ENCODE peak calls at places on chromosomes 4 and X, in six cellular contexts. One of them, this sample, is unnamed.

GRCh38 chrX:148940411-148940996 is 440.1 kb downstream of the AFF2 start:
- DNase-seq in K562: no peak
- DNase-seq in endodermal cell: no peak
- DNase-seq in astrocyte of the spinal cord: peak
- DNase-seq in heart right ventricle: no peak
- DNase-seq in choroid plexus epithelial cell: peak
- DNase-seq in this sample: no peak

GRCh38 chrX:52923781-52924241 is 26.7 kb downstream of the FAM156B start:
- DNase-seq in K562: no peak
- DNase-seq in endodermal cell: peak
- DNase-seq in astrocyte of the spinal cord: peak
- DNase-seq in heart right ventricle: peak
- DNase-seq in choroid plexus epithelial cell: peak
- DNase-seq in this sample: no peak

GRCh38 chrX:46913710-46914109 is 1.5 kb downstream of the JADE3 start:
- DNase-seq in K562: no peak
- DNase-seq in endodermal cell: peak
- DNase-seq in astrocyte of the spinal cord: peak
- DNase-seq in heart right ventricle: no peak
- DNase-seq in choroid plexus epithelial cell: peak
- DNase-seq in this sample: no peak

GRCh38 chrX:6313356-6313755 is 84.7 kb upstream of the NLGN4X start:
- DNase-seq in K562: no peak
- DNase-seq in endodermal cell: no peak
- DNase-seq in astrocyte of the spinal cord: no peak
- DNase-seq in heart right ventricle: no peak
- DNase-seq in choroid plexus epithelial cell: no peak
- DNase-seq in this sample: no peak

GRCh38 chrX:4043951-4044350 is 330.5 kb upstream of the PRKX start:
- DNase-seq in K562: no peak
- DNase-seq in endodermal cell: no peak
- DNase-seq in astrocyte of the spinal cord: no peak
- DNase-seq in heart right ventricle: no peak
- DNase-seq in choroid plexus epithelial cell: no peak
- DNase-seq in this sample: no peak

GRCh38 chr4:101346562-101347266 is 612 bp downstream of the PPP3CA start:
- DNase-seq in K562: peak
- DNase-seq in endodermal cell: peak
- DNase-seq in astrocyte of the spinal cord: peak
- DNase-seq in heart right ventricle: peak
- DNase-seq in choroid plexus epithelial cell: peak
- DNase-seq in this sample: peak

GRCh38 chrX:826448-826847 is 195.9 kb downstream of the SHOX start:
- DNase-seq in K562: no peak
- DNase-seq in endodermal cell: no peak
- DNase-seq in astrocyte of the spinal cord: peak
- DNase-seq in heart right ventricle: no peak
- DNase-seq in choroid plexus epithelial cell: peak
- DNase-seq in this sample: no peak

GRCh38 chr4:23041501-23041900 is 348.8 kb downstream of the GBA3 start:
- DNase-seq in K562: no peak
- DNase-seq in endodermal cell: no peak
- DNase-seq in astrocyte of the spinal cord: peak
- DNase-seq in heart right ventricle: no peak
- DNase-seq in choroid plexus epithelial cell: no peak
- DNase-seq in this sample: no peak

GRCh38 chrX:43861750-43862149 is 20.5 kb downstream of the MAOB start:
- DNase-seq in K562: no peak
- DNase-seq in endodermal cell: no peak
- DNase-seq in astrocyte of the spinal cord: no peak
- DNase-seq in heart right ventricle: peak
- DNase-seq in choroid plexus epithelial cell: no peak
- DNase-seq in this sample: no peak

GRCh38 chrX:43225626-43226328 is 430.3 kb upstream of the MAOA start:
- DNase-seq in K562: no peak
- DNase-seq in endodermal cell: no peak
- DNase-seq in astrocyte of the spinal cord: no peak
- DNase-seq in heart right ventricle: no peak
- DNase-seq in choroid plexus epithelial cell: no peak
- DNase-seq in this sample: no peak

GRCh38 chr4:99885063-99885664 is 9.1 kb downstream of the LAMTOR3 start:
- DNase-seq in K562: peak
- DNase-seq in endodermal cell: peak
- DNase-seq in astrocyte of the spinal cord: peak
- DNase-seq in heart right ventricle: no peak
- DNase-seq in choroid plexus epithelial cell: peak
- DNase-seq in this sample: peak

GRCh38 chr4:185899833-185900232 is 87.8 kb upstream of the SORBS2 start:
- DNase-seq in K562: no peak
- DNase-seq in endodermal cell: no peak
- DNase-seq in astrocyte of the spinal cord: no peak
- DNase-seq in heart right ventricle: no peak
- DNase-seq in choroid plexus epithelial cell: no peak
- DNase-seq in this sample: no peak

GRCh38 chrX:80139564-80139963 is 125.0 kb downstream of the TBX22 start:
- DNase-seq in K562: no peak
- DNase-seq in endodermal cell: peak
- DNase-seq in astrocyte of the spinal cord: no peak
- DNase-seq in heart right ventricle: no peak
- DNase-seq in choroid plexus epithelial cell: no peak
- DNase-seq in this sample: no peak

GRCh38 chr4:48369248-48369647 is 27.9 kb downstream of the SLAIN2 start:
- DNase-seq in K562: no peak
- DNase-seq in endodermal cell: no peak
- DNase-seq in astrocyte of the spinal cord: no peak
- DNase-seq in heart right ventricle: no peak
- DNase-seq in choroid plexus epithelial cell: peak
- DNase-seq in this sample: no peak

GRCh38 chrX:1327651-1328304 is 8.8 kb upstream of the IL3RA start:
- DNase-seq in K562: no peak
- DNase-seq in endodermal cell: no peak
- DNase-seq in astrocyte of the spinal cord: no peak
- DNase-seq in heart right ventricle: no peak
- DNase-seq in choroid plexus epithelial cell: no peak
- DNase-seq in this sample: no peak

GRCh38 chr4:30757357-30757756 is 37.2 kb downstream of the PCDH7 start:
- DNase-seq in K562: no peak
- DNase-seq in endodermal cell: no peak
- DNase-seq in astrocyte of the spinal cord: peak
- DNase-seq in heart right ventricle: no peak
- DNase-seq in choroid plexus epithelial cell: peak
- DNase-seq in this sample: no peak

GRCh38 chrX:350534-351321 is 32.1 kb upstream of the GTPBP6 start:
- DNase-seq in K562: no peak
- DNase-seq in endodermal cell: no peak
- DNase-seq in astrocyte of the spinal cord: no peak
- DNase-seq in heart right ventricle: no peak
- DNase-seq in choroid plexus epithelial cell: no peak
- DNase-seq in this sample: no peak

GRCh38 chr4:1834047-1834769 is 21.7 kb downstream of the LETM1 start:
- DNase-seq in K562: no peak
- DNase-seq in endodermal cell: no peak
- DNase-seq in astrocyte of the spinal cord: no peak
- DNase-seq in heart right ventricle: no peak
- DNase-seq in choroid plexus epithelial cell: no peak
- DNase-seq in this sample: no peak

GRCh38 chr4:76622126-76622525 is 187.1 kb downstream of the SHROOM3 start:
- DNase-seq in K562: no peak
- DNase-seq in endodermal cell: no peak
- DNase-seq in astrocyte of the spinal cord: no peak
- DNase-seq in heart right ventricle: no peak
- DNase-seq in choroid plexus epithelial cell: no peak
- DNase-seq in this sample: no peak

GRCh38 chrX:138847930-138848329 is 136.4 kb upstream of the FGF13 start:
- DNase-seq in K562: no peak
- DNase-seq in endodermal cell: no peak
- DNase-seq in astrocyte of the spinal cord: peak
- DNase-seq in heart right ventricle: no peak
- DNase-seq in choroid plexus epithelial cell: peak
- DNase-seq in this sample: no peak

GRCh38 chr4:70564033-70564432 is 28.0 kb upstream of the AMBN start:
- DNase-seq in K562: no peak
- DNase-seq in endodermal cell: peak
- DNase-seq in astrocyte of the spinal cord: no peak
- DNase-seq in heart right ventricle: no peak
- DNase-seq in choroid plexus epithelial cell: no peak
- DNase-seq in this sample: no peak

GRCh38 chr4:123325241-123325681 is 71.3 kb upstream of the SPRY1 start:
- DNase-seq in K562: no peak
- DNase-seq in endodermal cell: peak
- DNase-seq in astrocyte of the spinal cord: peak
- DNase-seq in heart right ventricle: no peak
- DNase-seq in choroid plexus epithelial cell: no peak
- DNase-seq in this sample: no peak

GRCh38 chr4:71231753-71232420 is 106.9 kb upstream of the SLC4A4 start:
- DNase-seq in K562: no peak
- DNase-seq in endodermal cell: no peak
- DNase-seq in astrocyte of the spinal cord: no peak
- DNase-seq in heart right ventricle: no peak
- DNase-seq in choroid plexus epithelial cell: no peak
- DNase-seq in this sample: no peak

GRCh38 chrX:3589474-3589873 is 124.0 kb downstream of the PRKX start:
- DNase-seq in K562: no peak
- DNase-seq in endodermal cell: no peak
- DNase-seq in astrocyte of the spinal cord: no peak
- DNase-seq in heart right ventricle: no peak
- DNase-seq in choroid plexus epithelial cell: no peak
- DNase-seq in this sample: no peak

GRCh38 chr4:121454251-121454979 is 73.6 kb upstream of the QRFPR start:
- DNase-seq in K562: no peak
- DNase-seq in endodermal cell: peak
- DNase-seq in astrocyte of the spinal cord: no peak
- DNase-seq in heart right ventricle: no peak
- DNase-seq in choroid plexus epithelial cell: no peak
- DNase-seq in this sample: no peak

GRCh38 chr4:59247032-59247431 is 1953.1 kb upstream of the ADGRL3 start:
- DNase-seq in K562: no peak
- DNase-seq in endodermal cell: no peak
- DNase-seq in astrocyte of the spinal cord: no peak
- DNase-seq in heart right ventricle: no peak
- DNase-seq in choroid plexus epithelial cell: peak
- DNase-seq in this sample: no peak

GRCh38 chr4:109730294-109731051 is 603 bp upstream of the PLA2G12A start:
- DNase-seq in K562: no peak
- DNase-seq in endodermal cell: no peak
- DNase-seq in astrocyte of the spinal cord: peak
- DNase-seq in heart right ventricle: no peak
- DNase-seq in choroid plexus epithelial cell: peak
- DNase-seq in this sample: no peak

GRCh38 chrX:12956704-12957541 is 18.0 kb upstream of the TMSB4X start:
- DNase-seq in K562: peak
- DNase-seq in endodermal cell: no peak
- DNase-seq in astrocyte of the spinal cord: peak
- DNase-seq in heart right ventricle: peak
- DNase-seq in choroid plexus epithelial cell: peak
- DNase-seq in this sample: peak

GRCh38 chr4:62431513-62431912 is 1231.4 kb downstream of the ADGRL3 start:
- DNase-seq in K562: no peak
- DNase-seq in endodermal cell: no peak
- DNase-seq in astrocyte of the spinal cord: no peak
- DNase-seq in heart right ventricle: no peak
- DNase-seq in choroid plexus epithelial cell: no peak
- DNase-seq in this sample: peak

GRCh38 chr4:150145090-150145949 is 67.1 kb downstream of the DCLK2 start:
- DNase-seq in K562: no peak
- DNase-seq in endodermal cell: peak
- DNase-seq in astrocyte of the spinal cord: peak
- DNase-seq in heart right ventricle: no peak
- DNase-seq in choroid plexus epithelial cell: no peak
- DNase-seq in this sample: no peak
- TF ChIP-seq CTCF in K562: no peak
- TF ChIP-seq CTCF in endodermal cell: peak
- TF ChIP-seq CTCF in astrocyte of the spinal cord: peak
- TF ChIP-seq CTCF in heart right ventricle: no peak
- TF ChIP-seq CTCF in choroid plexus epithelial cell: peak
- TF ChIP-seq CTCF in this sample: no peak

DNA sequence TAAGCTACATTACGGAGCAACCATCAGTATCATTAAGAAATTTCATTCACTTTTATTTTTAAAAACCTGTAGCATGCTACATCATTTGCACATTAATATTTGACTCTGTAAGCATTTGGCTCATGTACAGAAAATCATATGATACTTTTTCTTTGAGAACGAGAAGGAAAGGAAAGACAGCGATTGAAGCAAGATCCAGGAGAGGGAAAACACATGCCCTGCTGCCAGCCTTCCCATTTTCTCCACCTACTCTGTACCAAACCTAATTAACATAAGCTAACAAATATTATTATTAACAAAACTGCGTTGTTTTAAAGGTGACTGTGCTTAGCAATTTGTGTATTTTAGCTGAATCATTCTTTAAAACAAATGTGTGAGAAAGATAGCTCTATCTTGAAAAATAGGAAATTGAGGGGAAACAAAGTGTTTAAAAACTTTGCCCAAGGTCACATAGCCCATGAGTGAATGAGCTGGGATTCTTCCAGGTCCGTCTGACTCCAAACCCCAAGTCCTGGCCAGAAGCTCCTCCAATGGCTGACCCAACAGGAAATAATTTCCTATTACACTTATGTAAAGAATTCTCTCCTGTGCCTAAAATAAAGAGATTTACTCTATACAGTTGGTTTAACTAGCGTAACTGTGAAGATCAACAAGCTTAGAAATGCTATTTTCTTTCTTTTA is 287.4 kb downstream of the ARHGAP24 start:
- DNase-seq in K562: no peak
- DNase-seq in endodermal cell: no peak
- DNase-seq in astrocyte of the spinal cord: peak
- DNase-seq in heart right ventricle: peak
- DNase-seq in choroid plexus epithelial cell: peak
- DNase-seq in this sample: no peak
- TF ChIP-seq CTCF in K562: no peak
- TF ChIP-seq CTCF in endodermal cell: no peak
- TF ChIP-seq CTCF in astrocyte of the spinal cord: no peak
- TF ChIP-seq CTCF in heart right ventricle: no peak
- TF ChIP-seq CTCF in choroid plexus epithelial cell: no peak
- TF ChIP-seq CTCF in this sample: no peak

DNA sequence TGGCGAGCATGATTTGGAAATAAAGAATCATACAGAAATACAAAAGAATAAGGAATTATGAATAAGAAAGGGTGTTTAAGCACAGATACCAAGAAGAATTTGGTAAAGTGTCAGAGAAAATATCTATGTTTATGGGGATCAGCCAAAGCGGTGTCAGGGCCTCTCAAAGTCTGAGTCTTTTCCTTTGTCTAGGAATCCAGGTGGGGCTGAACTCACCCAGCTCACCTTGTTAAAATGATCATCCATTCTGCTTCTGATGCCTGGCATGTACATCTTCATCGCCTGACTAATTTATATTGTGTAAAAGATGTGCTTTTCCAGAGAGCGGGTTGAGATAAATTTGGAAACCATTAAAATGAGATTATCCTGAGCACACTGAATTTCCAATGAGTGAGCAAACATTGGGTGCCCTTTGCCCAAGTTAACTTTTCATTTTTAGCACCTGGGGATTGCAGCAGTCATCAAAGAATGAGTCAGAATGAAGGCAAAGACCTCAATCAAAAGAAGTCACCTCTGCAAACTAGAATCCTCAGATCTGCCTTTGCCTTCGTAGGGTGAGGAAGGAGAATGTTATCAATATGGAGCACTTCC is 141.9 kb upstream of the ANXA3 start:
- DNase-seq in K562: no peak
- DNase-seq in endodermal cell: no peak
- DNase-seq in astrocyte of the spinal cord: no peak
- DNase-seq in heart right ventricle: no peak
- DNase-seq in choroid plexus epithelial cell: no peak
- DNase-seq in this sample: no peak
- TF ChIP-seq CTCF in K562: no peak
- TF ChIP-seq CTCF in endodermal cell: no peak
- TF ChIP-seq CTCF in astrocyte of the spinal cord: no peak
- TF ChIP-seq CTCF in heart right ventricle: no peak
- TF ChIP-seq CTCF in choroid plexus epithelial cell: no peak
- TF ChIP-seq CTCF in this sample: no peak

GRCh38 chr4:29052266-29052665 is 1667.9 kb upstream of the PCDH7 start:
- DNase-seq in K562: no peak
- DNase-seq in endodermal cell: peak
- DNase-seq in astrocyte of the spinal cord: no peak
- DNase-seq in heart right ventricle: no peak
- DNase-seq in choroid plexus epithelial cell: no peak
- DNase-seq in this sample: no peak
- TF ChIP-seq CTCF in K562: no peak
- TF ChIP-seq CTCF in endodermal cell: peak
- TF ChIP-seq CTCF in astrocyte of the spinal cord: no peak
- TF ChIP-seq CTCF in heart right ventricle: no peak
- TF ChIP-seq CTCF in choroid plexus epithelial cell: no peak
- TF ChIP-seq CTCF in this sample: no peak